ENCODE peak calls at places on chromosomes 3 and 15, in nine cellular contexts. X, Y, S, O, H, M, B, U and R are unnamed samples.

GRCh38 chr15:87752250-87752951 is 504.1 kb downstream of the NTRK3 start:
- DNase-seq in X (peak), Y (no peak), S (peak), O (no peak), H (peak), M (no peak), B (no peak), U (peak), R (no peak)

GRCh38 chr15:63763476-63764123 is 70.1 kb downstream of the HERC1 start:
- DNase-seq in X (no peak), Y (no peak), S (peak), O (peak), H (peak), M (no peak), B (no peak), U (no peak), R (no peak)

GRCh38 chr3:87298111-87298718 is 21.8 kb upstream of the POU1F1 start:
- DNase-seq in X (peak), Y (no peak), S (peak), O (peak), H (no peak), M (no peak), B (peak), U (peak), R (no peak)

GRCh38 chr3:142649996-142650693 is 54.0 kb downstream of the PLS1 start:
- DNase-seq in X (no peak), Y (no peak), S (no peak), O (no peak), H (no peak), M (no peak), B (no peak), U (no peak), R (no peak)

GRCh38 chr3:175193815-175194518 is 334.8 kb downstream of the NAALADL2 start:
- DNase-seq in X (peak), Y (no peak), S (no peak), O (peak), H (peak), M (no peak), B (no peak), U (peak), R (no peak)

GRCh38 chr15:71779073-71779797 is 31.1 kb upstream of the NR2E3 start:
- DNase-seq in X (no peak), Y (no peak), S (no peak), O (no peak), H (no peak), M (no peak), B (no peak), U (no peak), R (no peak)

GRCh38 chr3:190577225-190577624 is 63.3 kb downstream of the IL1RAP start:
- DNase-seq in X (no peak), Y (no peak), S (no peak), O (no peak), H (no peak), M (no peak), B (no peak), U (no peak), R (no peak)

GRCh38 chr15:41607033-41607432 is 48.0 kb downstream of the TYRO3 start:
- DNase-seq in X (peak), Y (no peak), S (no peak), O (peak), H (peak), M (no peak), B (no peak), U (no peak), R (no peak)